ENCODE peak calls at places on chromosome 15, in six cellular contexts. Z is NCI-H187 treated with DMSO at 0.1 percent for 48 hours, S is GM12864, F is hepatic stellate cell, I is heart left ventricle, C is ovary. X is an unnamed sample.

GRCh38 chr15:100849021-100849831 is 30.4 kb upstream of the ALDH1A3 start:
- DNase-seq in F (no peak), I (peak; percentile 69), Z (no peak), C (no peak), S (no peak), X (peak; percentile 72)

GRCh38 chr15:67543348-67543718 is 830 bp downstream of the MAP2K5 start:
- DNase-seq in Z (no peak), F (peak; percentile 12), C (no peak), S (no peak), I (peak; percentile 57), X (peak; percentile 28)

GRCh38 chr15:46456431-46456830 is 821.6 kb downstream of the SQOR start:
- DNase-seq in Z (no peak), C (no peak), S (no peak), I (no peak), F (no peak), X (no peak)

GRCh38 chr15:56464893-56465520 is at the start of gene MNS1:
- DNase-seq in S (peak; percentile 93), Z (peak; percentile 54), C (peak; percentile 87), F (peak; percentile 95), I (peak; percentile 88), X (peak; percentile 94)

GRCh38 chr15:77181305-77182074 is 110.6 kb upstream of the TSPAN3 start:
- DNase-seq in Z (no peak), F (no peak), S (peak; percentile 67), I (no peak), C (no peak), X (no peak)

GRCh38 chr15:74773731-74774252 is 8.1 kb upstream of the CSK start:
- DNase-seq in C (no peak), I (no peak), F (no peak), Z (no peak), S (no peak), X (no peak)

GRCh38 chr15:56124391-56124790 is 119.3 kb downstream of the RFX7 start:
- DNase-seq in C (no peak), F (no peak), S (no peak), Z (no peak), I (no peak), X (no peak)

GRCh38 chr15:25739687-25740121 is 123.4 kb downstream of the ATP10A start:
- DNase-seq in I (no peak), C (no peak), S (no peak), F (peak; percentile 48), Z (no peak), X (no peak)

GRCh38 chr15:100786901-100787566 is 92.6 kb upstream of the ALDH1A3 start:
- DNase-seq in S (no peak), F (no peak), I (peak; percentile 36), C (no peak), Z (no peak), X (peak; percentile 4)

GRCh38 chr15:35740761-35741160 is 194.8 kb upstream of the DPH6 start:
- DNase-seq in F (no peak), C (no peak), S (no peak), Z (no peak), I (no peak), X (no peak)

GRCh38 chr15:76217029-76217866 is 94.0 kb downstream of the ETFA start:
- DNase-seq in C (no peak), Z (no peak), I (no peak), S (no peak), F (no peak), X (no peak)

GRCh38 chr15:78944669-78945407 is at the start of gene CTSH:
- DNase-seq in S (peak; percentile 54), Z (no peak), I (peak; percentile 92), F (peak; percentile 60), C (peak; percentile 88), X (peak; percentile 95)

GRCh38 chr15:89400121-89400996 is 65.7 kb upstream of the POLG start:
- DNase-seq in S (no peak), Z (no peak), C (no peak), F (no peak), I (no peak), X (no peak)

GRCh38 chr15:39084683-39085530 is 496.0 kb upstream of the THBS1 start:
- DNase-seq in C (peak; percentile 65), F (no peak), Z (no peak), S (no peak), I (peak; percentile 52), X (no peak)

GRCh38 chr15:58666957-58667356 is 82.5 kb downstream of the ADAM10 start:
- DNase-seq in C (no peak), S (no peak), Z (no peak), I (no peak), F (no peak), X (no peak)

GRCh38 chr15:48486228-48486627 is 155.0 kb downstream of the DUT start:
- DNase-seq in F (no peak), S (no peak), Z (no peak), C (no peak), I (no peak), X (no peak)

GRCh38 chr15:29822100-29822684 is at the start of gene TJP1:
- DNase-seq in I (peak; percentile 88), S (no peak), F (peak; percentile 65), Z (no peak), C (peak; percentile 83), X (peak; percentile 88)

GRCh38 chr15:42640103-42640502 is 64.7 kb downstream of the STARD9 start:
- DNase-seq in C (no peak), Z (no peak), I (no peak), S (no peak), F (no peak), X (no peak)

GRCh38 chr15:93018574-93018973 is 70.4 kb downstream of the RGMA start:
- DNase-seq in C (no peak), S (no peak), I (no peak), F (no peak), Z (no peak), X (no peak)

GRCh38 chr15:61499371-61499770 is 270.3 kb upstream of the RORA start:
- DNase-seq in S (no peak), F (no peak), Z (no peak), I (no peak), C (no peak), X (no peak)

GRCh38 chr15:51366071-51366470 is 24.6 kb downstream of the GLDN start:
- DNase-seq in I (no peak), C (no peak), S (no peak), F (no peak), Z (no peak), X (no peak)

GRCh38 chr15:41347236-41347635 is 14.6 kb downstream of the NUSAP1 start:
- DNase-seq in F (no peak), S (no peak), C (no peak), Z (no peak), I (no peak), X (no peak)

GRCh38 chr15:86852741-86853140 is 773.1 kb downstream of the AGBL1 start:
- DNase-seq in S (no peak), C (no peak), I (no peak), F (no peak), Z (no peak), X (no peak)